ENCODE peak calls at places on chromosomes 7 and 10, in six cellular contexts. D is endothelial cell of umbilical vein, Y is GM23338, F is HFF-Myc, B is HL-60, M is right lobe of liver. O is an unnamed sample.

GRCh38 chr7:120337308-120337907 is 64.4 kb downstream of the KCND2 start:
- DNase-seq in D (peak), Y (peak), F (no peak), B (no peak), M (no peak), O (no peak)

GRCh38 chr7:94701555-94701973 is 45.6 kb upstream of the SGCE start:
- DNase-seq in D (peak), Y (peak), F (peak), B (no peak), M (no peak), O (no peak)

GRCh38 chr10:43226851-43227845 is 39.7 kb downstream of the RASGEF1A start:
- DNase-seq in D (no peak), Y (no peak), F (no peak), B (no peak), M (peak), O (no peak)

GRCh38 chr10:126277177-126277576 is 111.1 kb downstream of the ADAM12 start:
- DNase-seq in D (no peak), Y (peak), F (no peak), B (no peak), M (no peak), O (no peak)

GRCh38 chr7:151755131-151755787 is 121.7 kb downstream of the PRKAG2 start:
- DNase-seq in D (no peak), Y (no peak), F (peak), B (no peak), M (no peak), O (no peak)

GRCh38 chr7:7183061-7183832 is 903 bp downstream of the C1GALT1 start:
- DNase-seq in D (peak), Y (peak), F (no peak), B (no peak), M (peak), O (no peak)

GRCh38 chr7:17706734-17707133 is 233.6 kb downstream of the SNX13 start:
- DNase-seq in D (peak), Y (peak), F (peak), B (peak), M (no peak), O (peak)

GRCh38 chr7:111918461-111918860 is 287.7 kb downstream of the DOCK4 start:
- DNase-seq in D (no peak), Y (no peak), F (no peak), B (no peak), M (no peak), O (no peak)

GRCh38 chr10:48547981-48548380 is 56.9 kb downstream of the ARHGAP22 start:
- DNase-seq in D (no peak), Y (no peak), F (no peak), B (no peak), M (no peak), O (no peak)

GRCh38 chr10:102837230-102837721 is at the start of gene CYP17A1:
- DNase-seq in D (no peak), Y (no peak), F (no peak), B (no peak), M (no peak), O (no peak)

DNA sequence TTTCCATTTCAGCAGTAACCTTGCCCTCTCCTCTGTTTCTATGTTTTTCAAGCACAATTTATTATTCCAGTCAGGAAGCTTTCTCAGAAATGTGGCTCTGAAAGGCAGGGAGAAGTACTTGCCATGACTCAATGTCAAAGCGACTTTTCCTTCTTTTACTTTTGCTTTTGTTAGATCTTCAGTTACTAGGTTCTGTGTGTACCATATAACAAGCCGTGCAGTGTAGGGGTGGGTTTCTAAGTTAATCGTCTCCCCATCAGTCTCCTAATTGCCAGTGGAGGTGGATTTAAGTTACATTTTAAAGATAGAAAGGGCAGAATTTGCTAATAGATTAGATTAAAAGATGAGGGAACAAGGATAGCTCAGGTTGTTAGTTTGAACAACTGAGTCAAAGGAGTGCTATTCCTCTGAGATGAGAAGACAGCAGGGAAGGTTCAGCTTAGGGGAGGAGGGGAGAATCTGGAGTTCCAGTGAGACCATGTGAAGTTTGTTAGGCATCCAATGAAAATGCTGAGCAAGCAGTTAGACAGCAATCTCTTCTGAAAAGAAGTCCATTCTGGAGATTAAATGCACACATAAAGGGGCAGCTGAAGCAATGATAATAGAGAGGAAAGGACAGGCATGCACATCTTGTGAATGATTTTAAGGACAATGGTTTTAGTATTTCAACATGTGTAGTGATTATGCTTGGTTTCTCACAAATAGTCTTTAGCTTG is 89.9 kb upstream of the GHITM start:
- DNase-seq in D (no peak), Y (no peak), F (no peak), B (no peak), M (no peak), O (no peak)
- TF ChIP-seq CTCF in D (no peak), Y (no peak), F (no peak), B (no peak), M (no peak), O (no peak)

GRCh38 chr10:62373639-62373994 is 552 bp upstream of the ZNF365 start:
- DNase-seq in D (no peak), Y (no peak), F (no peak), B (no peak), M (no peak), O (no peak)
- H3K4me3 ChIP-seq in D (peak), Y (peak), F (peak), B (no peak), M (peak), O (no peak)

GRCh38 chr7:150340024-150340749 is 1.2 kb downstream of the RARRES2 start:
- DNase-seq in D (no peak), Y (peak), F (no peak), B (no peak), M (peak), O (no peak)
- TF ChIP-seq CTCF in D (no peak), Y (no peak), F (no peak), B (no peak), M (no peak), O (no peak)

GRCh38 chr10:93542358-93542791 is 24.1 kb upstream of the FFAR4 start:
- DNase-seq in D (peak), Y (no peak), F (no peak), B (no peak), M (peak), O (no peak)
- H3K4me3 ChIP-seq in D (peak), Y (no peak), F (no peak), B (no peak), M (peak), O (no peak)

GRCh38 chr10:13102002-13102794 is 2.2 kb downstream of the OPTN start:
- DNase-seq in D (no peak), Y (no peak), F (no peak), B (no peak), M (peak), O (no peak)

GRCh38 chr10:13100349-13101294 is 659 bp downstream of the OPTN start:
- DNase-seq in D (peak), Y (peak), F (no peak), B (no peak), M (peak), O (no peak)

GRCh38 chr10:13099666-13100348 is at the start of gene OPTN:
- DNase-seq in D (peak), Y (peak), F (peak), B (no peak), M (peak), O (no peak)

GRCh38 chr10:13095929-13096328 is 4.0 kb upstream of the OPTN start:
- DNase-seq in D (no peak), Y (no peak), F (no peak), B (no peak), M (no peak), O (no peak)

DNA sequence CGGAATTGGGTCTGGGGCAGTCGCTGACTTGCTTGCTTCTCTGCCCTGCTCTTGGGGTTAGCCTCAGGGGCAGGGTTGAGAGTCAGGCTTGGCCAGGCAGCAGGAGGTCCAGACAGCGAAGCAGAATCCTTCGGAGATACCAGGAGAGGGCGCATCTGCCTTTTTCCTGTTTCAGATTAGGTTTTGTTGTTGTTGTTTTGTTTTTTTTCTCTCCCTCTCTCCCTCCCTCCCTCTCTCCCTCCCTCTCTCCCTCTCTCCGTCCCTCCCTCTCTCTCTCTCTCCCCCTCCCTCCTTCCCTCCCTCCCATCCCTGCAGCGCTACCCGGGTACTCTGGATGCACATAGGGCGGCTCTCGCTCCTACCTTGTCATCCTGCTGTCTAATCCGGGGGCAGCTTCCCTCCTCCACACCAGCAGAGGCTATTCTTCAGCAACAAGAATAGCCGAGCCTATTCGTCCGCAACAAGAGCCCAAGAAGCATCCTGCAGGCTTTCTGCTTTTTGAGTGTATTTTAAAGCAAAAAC is 758 bp upstream of the OPTN start:
- DNase-seq in D (no peak), Y (peak), F (peak), B (no peak), M (peak), O (no peak)
- TF ChIP-seq CTCF in D (no peak), Y (peak), F (peak), B (no peak), M (peak), O (peak)

GRCh38 chr10:68955786-68956532 is at the start of gene DDX21:
- DNase-seq in D (peak), Y (peak), F (peak), B (peak), M (peak), O (peak)

GRCh38 chr10:68955414-68955785 is 570 bp upstream of the DDX21 start:
- DNase-seq in D (no peak), Y (peak), F (no peak), B (no peak), M (no peak), O (no peak)

GRCh38 chr10:68957654-68958053 is 1.7 kb downstream of the DDX21 start:
- DNase-seq in D (peak), Y (no peak), F (no peak), B (no peak), M (no peak), O (no peak)

GRCh38 chr10:68954904-68955303 is 1.1 kb upstream of the DDX21 start:
- DNase-seq in D (no peak), Y (no peak), F (no peak), B (no peak), M (no peak), O (no peak)

GRCh38 chr10:68957284-68957615 is 1.3 kb downstream of the DDX21 start:
- DNase-seq in D (no peak), Y (peak), F (no peak), B (no peak), M (no peak), O (no peak)
- H3K4me3 ChIP-seq in D (peak), Y (peak), F (peak), B (peak), M (peak), O (peak)

GRCh38 chr10:4983615-4984216 is 19.9 kb downstream of the AKR1C2 start:
- DNase-seq in D (no peak), Y (no peak), F (no peak), B (no peak), M (no peak), O (no peak)

GRCh38 chr10:4982764-4983226 is 19.6 kb downstream of the AKR1C1 start:
- DNase-seq in D (no peak), Y (no peak), F (no peak), B (no peak), M (peak), O (no peak)

GRCh38 chr10:4980793-4981192 is 17.6 kb downstream of the AKR1C1 start:
- DNase-seq in D (no peak), Y (no peak), F (no peak), B (no peak), M (no peak), O (no peak)

GRCh38 chr10:4984223-4984622 is 19.4 kb downstream of the AKR1C2 start:
- DNase-seq in D (no peak), Y (no peak), F (no peak), B (no peak), M (peak), O (no peak)

DNA sequence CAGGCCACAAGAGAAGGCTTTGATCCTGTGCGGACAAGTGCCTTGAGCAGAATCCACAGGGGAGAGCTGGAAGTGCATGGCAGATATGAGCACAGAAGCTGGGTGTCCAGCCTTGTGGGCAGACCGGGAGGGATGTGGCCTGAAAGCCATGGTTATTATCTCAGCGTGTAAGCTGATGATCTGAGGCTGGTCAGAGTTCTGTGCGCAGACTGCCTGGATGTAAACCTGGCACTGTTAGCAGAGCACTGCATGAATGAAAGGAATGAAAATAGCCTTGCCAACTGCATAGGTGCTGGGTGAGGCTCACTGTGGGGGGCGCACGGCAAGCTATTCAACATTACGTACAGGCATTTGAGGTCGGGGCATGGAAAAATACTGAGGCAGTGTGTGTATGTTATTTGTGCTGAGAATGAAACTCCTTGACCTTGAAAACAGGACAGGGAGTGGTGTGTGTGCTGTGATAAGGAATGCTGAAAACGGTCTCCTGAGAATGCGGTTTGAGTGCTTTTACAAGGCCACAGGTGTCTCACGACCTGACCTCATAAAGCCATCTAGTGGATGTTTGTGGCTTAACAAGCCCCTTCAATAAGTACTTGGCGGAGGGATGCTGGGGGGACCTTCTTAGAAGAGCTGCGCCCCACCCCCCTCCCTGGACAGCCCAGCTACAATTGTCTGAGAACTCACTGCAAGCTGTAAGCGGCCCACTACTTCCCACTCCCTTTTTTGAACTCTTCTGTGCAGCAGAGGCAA is 18.7 kb downstream of the AKR1C1 start:
- DNase-seq in D (peak), Y (peak), F (no peak), B (no peak), M (no peak), O (peak)
- TF ChIP-seq CTCF in D (peak), Y (peak), F (peak), B (no peak), M (peak), O (peak)

DNA sequence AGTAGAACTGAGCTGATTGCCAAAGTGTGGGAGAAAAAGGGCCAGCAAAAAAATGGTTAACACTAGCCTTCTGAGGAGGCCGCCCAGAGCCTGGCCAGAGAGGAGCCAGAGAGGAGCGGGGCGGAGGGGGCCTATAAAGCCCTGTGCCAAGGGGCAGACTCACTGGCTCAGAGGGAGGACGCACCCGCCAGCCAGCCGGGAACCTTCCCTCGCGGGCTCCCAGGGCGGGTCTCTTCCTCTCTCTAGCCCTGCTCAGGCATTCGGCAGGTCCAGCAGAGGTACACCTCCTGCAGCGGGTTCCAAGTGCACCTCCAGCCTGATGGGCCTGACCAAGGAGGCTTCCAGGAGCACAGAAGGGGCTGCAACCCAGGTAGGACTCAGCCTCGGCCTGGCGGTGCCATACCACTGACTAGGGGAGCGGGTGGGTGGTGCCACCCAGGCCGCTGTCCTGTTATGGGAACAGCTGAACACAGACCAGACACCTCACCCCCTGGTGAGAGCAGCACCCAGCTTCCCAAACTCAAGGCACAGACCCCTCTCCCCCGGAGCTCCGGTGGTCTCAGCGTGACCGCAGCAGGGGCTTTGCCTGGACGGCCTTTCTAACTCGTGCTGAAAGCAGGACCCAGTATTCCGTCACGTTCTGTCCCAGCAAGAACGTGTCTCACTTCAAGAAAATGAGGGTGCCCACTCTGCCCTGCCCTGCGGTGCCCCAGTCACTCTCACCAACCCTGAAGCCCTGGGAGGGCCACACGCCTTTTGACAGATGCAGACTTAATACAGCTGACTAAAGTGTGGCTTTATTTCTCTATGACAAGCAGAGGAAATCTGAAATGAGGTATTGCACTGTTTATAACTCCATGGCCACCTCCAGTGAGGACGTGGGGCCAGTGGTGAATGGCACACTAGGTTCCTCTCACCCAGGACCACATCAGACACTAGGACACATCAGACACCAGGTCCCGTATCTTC is at the start of gene GPER1:
- DNase-seq in D (no peak), Y (peak), F (no peak), B (no peak), M (peak), O (no peak)
- H3K4me3 ChIP-seq in D (peak), Y (peak), F (peak), B (no peak), M (peak), O (peak)

DNA sequence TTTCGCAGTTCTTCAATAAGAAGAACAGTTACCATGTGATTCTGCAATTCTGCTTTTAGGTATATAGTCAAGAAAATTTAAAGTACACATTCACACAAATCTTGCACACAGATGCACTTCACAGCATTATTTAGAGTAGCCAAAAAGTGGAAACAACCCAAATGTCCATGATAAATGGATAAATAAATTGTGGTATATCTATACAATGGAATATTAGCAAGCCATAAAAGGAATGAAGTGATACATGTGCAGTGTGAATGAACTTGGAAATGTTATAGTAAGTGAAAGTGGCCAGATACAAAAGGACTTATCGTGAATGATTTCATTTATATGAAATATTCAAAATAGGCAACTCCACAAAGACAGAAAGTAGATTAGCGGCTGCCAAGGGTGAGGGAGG is 109.1 kb downstream of the AGMO start:
- DNase-seq in D (no peak), Y (no peak), F (no peak), B (no peak), M (no peak), O (no peak)
- TF ChIP-seq CTCF in D (no peak), Y (no peak), F (no peak), B (no peak), M (no peak), O (no peak)

DNA sequence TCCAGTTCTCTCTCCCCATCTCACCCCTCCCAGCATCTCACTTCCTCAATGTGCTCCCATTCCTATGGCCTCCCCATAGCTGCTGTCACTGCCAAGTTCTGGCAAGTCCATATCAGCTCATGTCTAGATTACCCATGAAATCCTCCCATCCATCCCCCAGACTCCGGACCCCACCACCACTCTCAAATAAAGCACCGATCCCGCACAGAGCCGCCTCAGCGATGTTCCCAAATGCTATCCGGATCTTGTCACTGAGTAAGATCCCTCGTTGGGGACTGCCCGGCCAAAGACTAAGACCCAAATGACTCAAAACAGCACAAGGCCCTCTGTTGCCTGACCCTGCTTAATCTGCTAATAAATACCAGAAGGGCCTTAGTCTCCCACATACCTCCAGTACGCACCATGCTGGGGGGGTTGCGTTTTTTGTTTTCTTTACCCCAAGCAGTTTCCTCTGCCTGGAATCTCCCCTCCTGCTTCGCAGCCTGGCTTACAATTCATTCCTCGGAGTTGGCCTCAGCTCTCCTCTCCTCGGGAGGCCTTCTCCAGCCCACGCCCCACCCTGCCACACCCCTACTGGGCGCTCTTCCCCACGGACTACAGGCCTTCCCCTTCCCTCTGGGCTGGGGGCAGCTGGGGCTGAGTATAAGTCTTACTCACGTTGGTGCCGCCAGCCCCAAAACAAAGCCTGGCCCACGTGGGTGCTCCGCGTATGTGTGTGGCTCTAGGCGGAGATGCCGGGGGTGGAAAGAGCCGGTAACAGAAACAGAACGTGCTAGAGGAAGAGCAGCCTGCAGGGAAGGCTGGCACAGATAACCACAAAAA is 1.8 kb upstream of the DUSP5 start:
- DNase-seq in D (peak), Y (peak), F (no peak), B (no peak), M (peak), O (no peak)
- H3K4me3 ChIP-seq in D (peak), Y (peak), F (peak), B (no peak), M (peak), O (peak)